ENCODE peak calls at places on chromosomes 7 and 10, in eight cellular contexts. N, M, D, T, Z, F, S and W are unnamed samples.

GRCh38 chr7:100567045-100567730 is 6.5 kb downstream of the SAP25 start:
- DNase-seq in T (no peak), Z (no peak), S (no peak), N (no peak), M (no peak), F (no peak), D (no peak), W (no peak)

GRCh38 chr7:7157887-7158271 is 24.5 kb upstream of the C1GALT1 start:
- DNase-seq in Z (no peak), D (no peak), M (no peak), S (no peak), F (no peak), N (no peak), T (no peak), W (no peak)

GRCh38 chr7:33781796-33782195 is 123.5 kb upstream of the BMPER start:
- DNase-seq in N (no peak), F (no peak), S (no peak), M (no peak), T (no peak), Z (no peak), D (no peak), W (no peak)

GRCh38 chr7:29607889-29608288 is 44.3 kb downstream of the PRR15 start:
- DNase-seq in Z (peak), N (no peak), F (no peak), D (no peak), M (no peak), T (no peak), S (no peak), W (no peak)

GRCh38 chr10:98485959-98486358 is 39.2 kb upstream of the HPS1 start:
- DNase-seq in Z (no peak), F (no peak), S (no peak), T (no peak), D (no peak), M (no peak), N (no peak), W (no peak)

GRCh38 chr10:17616403-17617030 is 657 bp downstream of the HACD1 start:
- DNase-seq in T (no peak), D (peak), S (peak), N (peak), F (no peak), M (peak), Z (peak), W (peak)

GRCh38 chr7:149772236-149772820 is 1.1 kb downstream of the ZNF467 start:
- DNase-seq in T (no peak), F (no peak), M (no peak), S (no peak), Z (no peak), D (no peak), N (no peak), W (peak)

GRCh38 chr7:139505563-139505962 is 17.9 kb upstream of the CLEC2L start:
- DNase-seq in F (no peak), Z (no peak), M (no peak), S (no peak), D (no peak), N (peak), T (no peak), W (no peak)

GRCh38 chr10:33334839-33335549 is 527 bp upstream of the NRP1 start:
- DNase-seq in Z (peak), S (no peak), F (peak), D (peak), T (no peak), N (peak), M (no peak), W (no peak)

GRCh38 chr7:7177044-7177517 is 5.3 kb upstream of the C1GALT1 start:
- DNase-seq in S (no peak), D (no peak), M (no peak), N (peak), F (no peak), Z (no peak), T (no peak), W (no peak)

GRCh38 chr10:70565556-70566514 is 36.7 kb downstream of the PRF1 start:
- DNase-seq in N (no peak), Z (no peak), F (no peak), S (no peak), D (no peak), T (no peak), M (no peak), W (no peak)

GRCh38 chr10:80184291-80184690 is 21.0 kb downstream of the ANXA11 start:
- DNase-seq in Z (no peak), M (no peak), T (no peak), D (no peak), F (no peak), N (no peak), S (no peak), W (no peak)

GRCh38 chr10:24884316-24884715 is 68.1 kb downstream of the PRTFDC1 start:
- DNase-seq in M (no peak), S (no peak), D (no peak), Z (no peak), T (no peak), F (no peak), N (no peak), W (no peak)

GRCh38 chr7:44196450-44196872 is 4.3 kb upstream of the YKT6 start:
- DNase-seq in F (no peak), T (no peak), Z (no peak), D (peak), N (peak), S (peak), M (no peak), W (no peak)

GRCh38 chr7:151632750-151633515 is 113.2 kb upstream of the RHEB start:
- DNase-seq in S (peak), F (no peak), T (peak), N (no peak), M (no peak), D (no peak), Z (peak), W (peak)